ENCODE peak calls at places on chromosome 3, in six cellular contexts. H, L, E, S, C and Y are unnamed samples.

GRCh38 chr3:49377483-49377882 is 19.3 kb upstream of the GPX1 start:
- DNase-seq in H (no peak), S (peak), C (no peak), L (no peak), E (no peak), Y (no peak)

GRCh38 chr3:171461087-171461917 is 1.1 kb upstream of the TNIK start:
- DNase-seq in C (peak), S (no peak), E (no peak), H (peak), L (no peak), Y (no peak)

GRCh38 chr3:170108955-170109354 is 71.2 kb downstream of the GPR160 start:
- DNase-seq in E (no peak), H (no peak), L (no peak), C (no peak), S (no peak), Y (no peak)

GRCh38 chr3:95813261-95813660 is 1001.1 kb upstream of the EPHA6 start:
- DNase-seq in C (no peak), H (no peak), L (no peak), S (no peak), E (no peak), Y (no peak)

GRCh38 chr3:102068327-102068726 is 219.0 kb downstream of the NFKBIZ start:
- DNase-seq in E (no peak), S (no peak), H (no peak), C (no peak), L (no peak), Y (no peak)

GRCh38 chr3:180229113-180229512 is 192.4 kb upstream of the PEX5L start:
- DNase-seq in C (no peak), E (no peak), L (peak), S (no peak), H (no peak), Y (no peak)

GRCh38 chr3:55824406-55824805 is 337.3 kb upstream of the WNT5A start:
- DNase-seq in H (no peak), E (no peak), C (no peak), S (no peak), L (peak), Y (no peak)

GRCh38 chr3:30313840-30314239 is 292.6 kb upstream of the TGFBR2 start:
- DNase-seq in L (no peak), C (no peak), S (no peak), H (no peak), E (no peak), Y (no peak)

GRCh38 chr3:63661242-63661641 is 8.8 kb downstream of the SNTN start:
- DNase-seq in S (peak), C (no peak), L (no peak), H (no peak), E (no peak), Y (no peak)

GRCh38 chr3:49378249-49378899 is 20.2 kb upstream of the GPX1 start:
- DNase-seq in S (peak), L (peak), C (no peak), H (no peak), E (no peak), Y (no peak)

GRCh38 chr3:56813656-56813965 is 11.9 kb upstream of the ARHGEF3 start:
- DNase-seq in E (no peak), L (no peak), C (no peak), S (no peak), H (no peak), Y (no peak)

GRCh38 chr3:114308830-114309229 is 15.0 kb downstream of the TIGIT start:
- DNase-seq in E (no peak), S (no peak), H (no peak), L (no peak), C (no peak), Y (no peak)

GRCh38 chr3:16286672-16287604 is 21.9 kb downstream of the OXNAD1 start:
- DNase-seq in C (no peak), H (no peak), L (no peak), S (no peak), E (no peak), Y (no peak)

GRCh38 chr3:33940149-33940548 is 141.7 kb downstream of the PDCD6IP start:
- DNase-seq in E (no peak), H (no peak), L (no peak), C (no peak), S (peak), Y (no peak)

GRCh38 chr3:134607054-134608022 is 43.5 kb downstream of the KY start:
- DNase-seq in H (no peak), E (no peak), C (no peak), L (no peak), S (no peak), Y (peak)

GRCh38 chr3:49689046-49689886 is at the start of the genes MST1 and RNF123:
- DNase-seq in H (peak), L (peak), S (peak), E (peak), C (peak), Y (peak)

GRCh38 chr3:25944328-25944727 is 154.4 kb downstream of the OXSM start:
- DNase-seq in E (no peak), S (no peak), H (no peak), L (no peak), C (no peak), Y (no peak)

GRCh38 chr3:126509565-126510322 is 7.8 kb downstream of the UROC1 start:
- DNase-seq in C (no peak), L (no peak), E (no peak), H (no peak), S (no peak), Y (no peak)

GRCh38 chr3:133973249-133973980 is 56.3 kb downstream of the SLCO2A1 start:
- DNase-seq in H (no peak), L (no peak), C (no peak), S (no peak), E (no peak), Y (no peak)

GRCh38 chr3:175294793-175295192 is 435.7 kb downstream of the NAALADL2 start:
- DNase-seq in L (no peak), H (no peak), C (no peak), E (no peak), S (no peak), Y (no peak)

GRCh38 chr3:58029842-58030584 is 21.8 kb downstream of the FLNB start:
- DNase-seq in L (no peak), C (no peak), S (no peak), H (no peak), E (no peak), Y (no peak)

GRCh38 chr3:69090021-69090420 is 5.3 kb downstream of the ARL6IP5 start:
- DNase-seq in S (peak), H (no peak), C (no peak), L (peak), E (no peak), Y (no peak)

GRCh38 chr3:69091389-69092029 is 6.8 kb downstream of the ARL6IP5 start:
- DNase-seq in L (no peak), E (no peak), H (no peak), C (no peak), S (no peak), Y (no peak)

GRCh38 chr3:69094467-69095205 is 9.9 kb downstream of the ARL6IP5 start:
- DNase-seq in L (no peak), H (no peak), S (peak), E (no peak), C (no peak), Y (no peak)

GRCh38 chr3:69095636-69096035 is 10.9 kb downstream of the ARL6IP5 start:
- DNase-seq in H (no peak), L (peak), S (no peak), C (no peak), E (no peak), Y (no peak)

GRCh38 chr3:69092030-69092513 is 7.3 kb downstream of the ARL6IP5 start:
- DNase-seq in S (no peak), E (peak), H (no peak), C (no peak), L (peak), Y (no peak)
- H3K9ac ChIP-seq in S (no peak), E (no peak), H (no peak), C (no peak), L (no peak), Y (no peak)

DNA sequence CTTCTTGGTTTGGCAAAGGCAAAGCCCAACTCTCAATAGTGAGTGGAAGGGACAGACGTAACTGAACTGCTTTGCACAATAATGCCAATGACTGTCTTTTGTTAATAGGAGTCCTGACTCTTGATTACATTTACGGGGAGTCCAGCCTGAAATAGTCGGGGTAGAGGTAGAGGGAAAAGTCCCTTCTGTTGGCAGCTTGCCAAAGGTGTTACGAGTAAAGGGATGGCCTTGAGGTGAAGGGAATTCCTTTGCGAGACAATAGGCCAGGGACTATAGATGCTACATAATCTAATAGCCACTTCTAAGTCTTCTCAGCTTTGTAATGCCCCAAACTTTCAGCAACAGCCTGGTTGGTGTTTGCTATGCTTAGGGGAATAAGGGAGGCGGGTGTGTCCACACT is 2.2 kb upstream of the SENP2 start:
- DNase-seq in L (no peak), C (no peak), H (peak), E (no peak), S (no peak), Y (no peak)
- H3K9ac ChIP-seq in L (no peak), C (no peak), H (peak), E (no peak), S (no peak), Y (no peak)

GRCh38 chr3:14144423-14145075 is 19.7 kb downstream of the TMEM43 start:
- DNase-seq in H (peak), L (peak), C (peak), E (peak), S (peak), Y (peak)

GRCh38 chr3:14143826-14144225 is 19.0 kb downstream of the TMEM43 start:
- DNase-seq in H (no peak), E (no peak), S (peak), C (no peak), L (peak), Y (no peak)

GRCh38 chr3:14145670-14146380 is 21.0 kb downstream of the TMEM43 start:
- DNase-seq in C (no peak), L (no peak), E (no peak), H (peak), S (no peak), Y (no peak)

GRCh38 chr3:14146381-14147062 is 21.7 kb downstream of the TMEM43 start:
- DNase-seq in S (no peak), H (peak), C (no peak), L (no peak), E (no peak), Y (no peak)

DNA sequence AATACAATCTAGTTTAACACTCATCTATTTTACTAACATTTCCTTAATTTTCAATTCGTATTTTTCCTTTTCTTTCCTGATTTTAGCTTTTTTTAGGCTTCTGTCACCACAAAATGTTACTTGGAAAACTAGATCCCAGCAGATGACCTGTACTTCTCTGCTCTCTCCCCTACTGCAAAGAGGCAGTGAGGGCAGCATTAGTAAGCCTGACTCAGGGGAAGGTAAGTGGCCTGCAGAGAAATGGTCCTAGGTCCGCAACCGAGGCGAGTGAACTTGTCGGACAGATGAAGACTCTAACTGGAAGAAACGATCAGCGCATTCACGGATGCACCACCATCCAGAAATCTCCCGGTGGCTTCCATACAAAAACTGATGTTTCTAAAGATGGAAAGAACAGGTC is 20.4 kb downstream of the TMEM43 start:
- DNase-seq in L (peak), E (no peak), H (peak), C (no peak), S (peak), Y (no peak)
- H3K9ac ChIP-seq in L (peak), E (peak), H (no peak), C (no peak), S (peak), Y (peak)

GRCh38 chr3:4741404-4742307 is 237.6 kb upstream of the BHLHE40 start:
- DNase-seq in S (peak), H (no peak), E (no peak), C (no peak), L (peak), Y (no peak)
- H3K9ac ChIP-seq in S (no peak), H (no peak), E (no peak), C (no peak), L (peak), Y (peak)

DNA sequence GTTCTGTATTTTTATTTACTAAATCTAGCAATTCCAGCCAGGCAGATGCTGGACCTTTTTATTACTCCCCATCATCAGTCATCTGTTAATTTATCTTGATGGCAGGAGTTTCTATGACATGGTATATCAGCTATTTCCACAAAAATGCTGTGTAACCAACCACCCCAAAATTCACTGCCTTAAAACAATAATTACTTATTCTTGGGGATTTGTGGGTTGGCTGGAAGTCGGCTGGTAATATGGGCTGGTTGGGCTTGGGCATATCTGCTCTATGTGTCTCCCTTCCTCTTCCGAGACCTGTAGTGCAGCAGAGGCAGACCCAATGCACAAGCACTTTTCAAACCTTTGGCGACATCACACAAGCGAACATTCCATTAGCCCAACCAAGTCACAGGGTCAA is 92.1 kb upstream of the UBE2E1 start:
- DNase-seq in E (no peak), L (no peak), C (no peak), H (no peak), S (no peak), Y (no peak)
- H3K9ac ChIP-seq in E (no peak), L (no peak), C (no peak), H (no peak), S (no peak), Y (no peak)

GRCh38 chr3:129560269-129560787 is 17.4 kb downstream of the H1-8 start:
- DNase-seq in E (peak), H (no peak), L (peak), C (no peak), S (peak), Y (peak)
- H3K9ac ChIP-seq in E (peak), H (no peak), L (peak), C (no peak), S (peak), Y (peak)

GRCh38 chr3:122797291-122797690 is 2.4 kb downstream of the SLC49A4 start:
- DNase-seq in C (no peak), S (peak), L (no peak), E (no peak), H (no peak), Y (no peak)

GRCh38 chr3:122794779-122795673 is at the start of gene SLC49A4:
- DNase-seq in H (peak), S (peak), C (peak), E (no peak), L (peak), Y (peak)

GRCh38 chr3:122793568-122794416 is at the start of gene HSPBAP1:
- DNase-seq in S (peak), L (peak), E (peak), H (peak), C (peak), Y (peak)

GRCh38 chr3:122795674-122795969 is 753 bp downstream of the SLC49A4 start:
- DNase-seq in L (no peak), E (no peak), S (no peak), H (no peak), C (no peak), Y (no peak)

GRCh38 chr3:122794483-122794778 is 438 bp upstream of the SLC49A4 start:
- DNase-seq in E (peak), S (no peak), C (no peak), H (no peak), L (no peak), Y (no peak)
- H3K9ac ChIP-seq in E (peak), S (peak), C (peak), H (peak), L (peak), Y (peak)

DNA sequence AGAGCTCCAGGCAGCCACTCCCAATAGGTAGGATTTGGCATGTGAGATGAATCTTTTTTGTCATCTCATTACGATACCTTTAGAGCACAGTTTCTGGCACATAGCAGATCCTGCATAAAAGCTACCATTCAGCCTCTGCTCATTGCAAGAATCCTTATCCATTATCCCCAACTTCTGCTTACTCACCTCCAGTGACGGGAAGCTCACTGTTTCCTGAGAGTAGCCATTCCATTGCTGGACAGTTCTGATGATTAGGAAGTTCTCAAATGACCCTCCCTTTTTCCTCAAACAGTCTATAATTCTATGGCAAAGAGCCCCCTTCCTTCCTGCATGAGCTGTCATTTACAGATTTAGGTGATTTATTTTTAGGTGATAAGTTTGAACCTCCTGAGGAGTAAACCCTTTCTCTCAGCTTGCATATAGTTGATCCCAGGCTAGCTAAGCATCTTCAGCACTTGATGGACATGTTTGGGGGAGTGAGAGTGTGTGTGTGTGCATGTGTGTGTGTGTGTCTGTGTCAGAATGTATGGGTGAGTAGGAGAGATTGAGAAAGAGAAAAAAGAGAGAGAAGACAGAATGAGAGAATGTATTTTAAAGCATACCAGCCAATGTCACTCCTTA is 109.7 kb downstream of the LSM3 start:
- DNase-seq in L (no peak), S (no peak), E (no peak), H (no peak), C (no peak), Y (no peak)
- H3K9ac ChIP-seq in L (no peak), S (no peak), E (no peak), H (no peak), C (no peak), Y (no peak)